ENCODE peak calls at places on chromosomes 3 and 15, in six cellular contexts. T, L, W, R, N and C are unnamed samples.

GRCh38 chr15:69017978-69018377 is 3.5 kb downstream of the NOX5 start:
- DNase-seq in W (no peak), L (no peak), N (no peak), R (no peak), T (no peak), C (no peak)

GRCh38 chr15:93302080-93302765 is 213.2 kb upstream of the RGMA start:
- DNase-seq in T (no peak), W (no peak), N (no peak), R (no peak), L (no peak), C (no peak)

GRCh38 chr15:65824941-65825544 is 33.0 kb upstream of the DENND4A start:
- DNase-seq in W (peak; percentile 64), N (no peak), L (no peak), R (peak; percentile 70), T (peak; percentile 22), C (no peak)

GRCh38 chr3:152554980-152555379 is 280.0 kb upstream of the P2RY1 start:
- DNase-seq in T (no peak), W (no peak), L (no peak), N (no peak), R (peak; percentile 59), C (no peak)

GRCh38 chr3:75224419-75224818 is 439.7 kb upstream of the FRG2C start:
- DNase-seq in T (no peak), W (no peak), L (no peak), N (no peak), R (no peak), C (no peak)

GRCh38 chr3:129313983-129314756 is 35.5 kb downstream of the HMCES start:
- DNase-seq in W (peak; percentile 35), N (no peak), L (no peak), T (peak; percentile 73), R (peak; percentile 42), C (no peak)

GRCh38 chr15:31930967-31931366 is 99.3 kb upstream of the CHRNA7 start:
- DNase-seq in T (no peak), W (no peak), N (no peak), L (no peak), R (no peak), C (no peak)

GRCh38 chr15:55290361-55291057 is 896 bp upstream of the RAB27A start:
- DNase-seq in N (peak; percentile 86), T (peak; percentile 81), R (peak; percentile 61), L (peak; percentile 66), W (peak; percentile 83), C (peak; percentile 87)

GRCh38 chr3:185971579-185971978 is 33.8 kb upstream of the TRA2B start:
- DNase-seq in T (no peak), W (no peak), N (no peak), L (no peak), R (no peak), C (no peak)

GRCh38 chr15:74893627-74894026 is 3.8 kb downstream of the MPI start:
- DNase-seq in N (peak; percentile 59), W (no peak), L (no peak), R (no peak), T (no peak), C (no peak)

GRCh38 chr3:64267774-64268604 is 42.7 kb upstream of the PRICKLE2 start:
- DNase-seq in R (peak; percentile 58), N (no peak), L (no peak), W (peak; percentile 80), T (no peak), C (no peak)

GRCh38 chr15:63969652-63970421 is 76.4 kb downstream of the DAPK2 start:
- DNase-seq in L (no peak), W (no peak), R (no peak), T (no peak), N (no peak), C (no peak)

GRCh38 chr3:65871305-65872141 is 167.2 kb downstream of the MAGI1 start:
- DNase-seq in L (no peak), R (no peak), N (no peak), W (peak; percentile 39), T (no peak), C (peak; percentile 73)

GRCh38 chr15:58454950-58455401 is 23.2 kb downstream of the LIPC start:
- DNase-seq in R (no peak), T (peak; percentile 55), N (no peak), W (no peak), L (no peak), C (no peak)

GRCh38 chr3:37701729-37702128 is 160.0 kb upstream of the CTDSPL start:
- DNase-seq in T (no peak), N (no peak), L (no peak), R (no peak), W (no peak), C (peak; percentile 9)

GRCh38 chr3:81752604-81753003 is 8.8 kb downstream of the GBE1 start:
- DNase-seq in L (no peak), R (no peak), T (no peak), W (no peak), N (no peak), C (no peak)

GRCh38 chr15:89278307-89278706 is 34.5 kb downstream of the FANCI start:
- DNase-seq in W (no peak), T (no peak), R (peak; percentile 4), L (no peak), N (no peak), C (no peak)

GRCh38 chr3:23806322-23807160 is 786 bp downstream of the UBE2E1 start:
- DNase-seq in N (no peak), L (no peak), R (no peak), W (no peak), T (peak; percentile 33), C (peak; percentile 9)

GRCh38 chr15:94542391-94542790 is 311.0 kb downstream of the MCTP2 start:
- DNase-seq in W (no peak), R (no peak), T (no peak), L (no peak), N (no peak), C (no peak)

GRCh38 chr3:165624761-165625160 is 212.5 kb downstream of the BCHE start:
- DNase-seq in R (no peak), W (no peak), L (no peak), N (no peak), T (no peak), C (no peak)

GRCh38 chr3:65114041-65114440 is 426.2 kb upstream of the ADAMTS9 start:
- DNase-seq in W (no peak), L (no peak), R (no peak), T (no peak), N (no peak), C (no peak)

GRCh38 chr3:66667284-66667683 is 166.5 kb upstream of the LRIG1 start:
- DNase-seq in W (no peak), T (no peak), N (no peak), R (no peak), L (no peak), C (no peak)

GRCh38 chr3:157410945-157411344 is 25.7 kb upstream of the PTX3 start:
- DNase-seq in W (no peak), R (no peak), L (no peak), N (no peak), T (no peak), C (no peak)

GRCh38 chr3:171099911-171100310 is 73.4 kb upstream of the SLC2A2 start:
- DNase-seq in R (no peak), N (no peak), W (no peak), T (no peak), L (no peak), C (no peak)

GRCh38 chr3:10248984-10249748 is 907 bp downstream of the TATDN2 start:
- DNase-seq in L (peak; percentile 36), W (peak; percentile 9), N (peak; percentile 53), T (peak; percentile 52), R (peak; percentile 15), C (peak; percentile 10)

GRCh38 chr15:47768730-47769129 is 51.4 kb downstream of the SEMA6D start:
- DNase-seq in R (no peak), N (no peak), L (no peak), W (no peak), T (no peak), C (no peak)

GRCh38 chr3:56469141-56469540 is 874 bp upstream of the ERC2 start:
- DNase-seq in W (no peak), T (no peak), R (no peak), L (no peak), N (no peak), C (no peak)

GRCh38 chr3:196518999-196519737 is 4.0 kb upstream of the SMCO1 start:
- DNase-seq in R (peak; percentile 63), W (peak; percentile 96), N (peak; percentile 38), T (peak; percentile 81), L (no peak), C (peak; percentile 86)